ENCODE peak calls at places on chromosomes 2 and 18, in eight cellular contexts. One of them, this sample, is unnamed.

GRCh38 chr2:76491503-76491902 is 780.8 kb upstream of the GCFC2 start:
- DNase-seq in epithelial cell of esophagus: no peak
- DNase-seq in fibroblast of the aortic adventitia: no peak
- DNase-seq in choroid plexus epithelial cell: no peak
- DNase-seq in Calu3: no peak
- DNase-seq in astrocyte of the spinal cord: no peak
- DNase-seq in CD8-positive, alpha-beta T cell: no peak
- DNase-seq in pancreas: no peak
- DNase-seq in this sample: no peak

GRCh38 chr18:22223263-22223960 is 54.0 kb downstream of the GATA6 start:
- DNase-seq in epithelial cell of esophagus: peak
- DNase-seq in fibroblast of the aortic adventitia: peak
- DNase-seq in choroid plexus epithelial cell: peak
- DNase-seq in Calu3: peak
- DNase-seq in astrocyte of the spinal cord: peak
- DNase-seq in CD8-positive, alpha-beta T cell: no peak
- DNase-seq in pancreas: peak
- DNase-seq in this sample: no peak

GRCh38 chr18:54330768-54331548 is 26.7 kb downstream of the STARD6 start:
- DNase-seq in epithelial cell of esophagus: no peak
- DNase-seq in fibroblast of the aortic adventitia: no peak
- DNase-seq in choroid plexus epithelial cell: peak
- DNase-seq in Calu3: no peak
- DNase-seq in astrocyte of the spinal cord: no peak
- DNase-seq in CD8-positive, alpha-beta T cell: no peak
- DNase-seq in pancreas: no peak
- DNase-seq in this sample: no peak

GRCh38 chr2:215311625-215312394 is at the start of gene ATIC:
- DNase-seq in epithelial cell of esophagus: peak
- DNase-seq in fibroblast of the aortic adventitia: peak
- DNase-seq in choroid plexus epithelial cell: peak
- DNase-seq in Calu3: peak
- DNase-seq in astrocyte of the spinal cord: peak
- DNase-seq in CD8-positive, alpha-beta T cell: peak
- DNase-seq in pancreas: peak
- DNase-seq in this sample: peak

GRCh38 chr18:77038182-77038581 is 94.4 kb downstream of the MBP start:
- DNase-seq in epithelial cell of esophagus: no peak
- DNase-seq in fibroblast of the aortic adventitia: no peak
- DNase-seq in choroid plexus epithelial cell: no peak
- DNase-seq in Calu3: no peak
- DNase-seq in astrocyte of the spinal cord: no peak
- DNase-seq in CD8-positive, alpha-beta T cell: no peak
- DNase-seq in pancreas: no peak
- DNase-seq in this sample: no peak

GRCh38 chr18:46577546-46577945 is 79.5 kb downstream of the LOXHD1 start:
- DNase-seq in epithelial cell of esophagus: no peak
- DNase-seq in fibroblast of the aortic adventitia: no peak
- DNase-seq in choroid plexus epithelial cell: no peak
- DNase-seq in Calu3: no peak
- DNase-seq in astrocyte of the spinal cord: no peak
- DNase-seq in CD8-positive, alpha-beta T cell: no peak
- DNase-seq in pancreas: no peak
- DNase-seq in this sample: no peak

GRCh38 chr18:63553117-63553516 is 10.9 kb downstream of the SERPINB12 start:
- DNase-seq in epithelial cell of esophagus: peak
- DNase-seq in fibroblast of the aortic adventitia: peak
- DNase-seq in choroid plexus epithelial cell: peak
- DNase-seq in Calu3: peak
- DNase-seq in astrocyte of the spinal cord: peak
- DNase-seq in CD8-positive, alpha-beta T cell: no peak
- DNase-seq in pancreas: no peak
- DNase-seq in this sample: no peak

GRCh38 chr18:25921677-25922421 is 168.6 kb downstream of the SS18 start:
- DNase-seq in epithelial cell of esophagus: peak
- DNase-seq in fibroblast of the aortic adventitia: peak
- DNase-seq in choroid plexus epithelial cell: peak
- DNase-seq in Calu3: peak
- DNase-seq in astrocyte of the spinal cord: no peak
- DNase-seq in CD8-positive, alpha-beta T cell: no peak
- DNase-seq in pancreas: peak
- DNase-seq in this sample: no peak

GRCh38 chr2:145431181-145431951 is 911.4 kb upstream of the ZEB2 start:
- DNase-seq in epithelial cell of esophagus: peak
- DNase-seq in fibroblast of the aortic adventitia: peak
- DNase-seq in choroid plexus epithelial cell: no peak
- DNase-seq in Calu3: peak
- DNase-seq in astrocyte of the spinal cord: no peak
- DNase-seq in CD8-positive, alpha-beta T cell: no peak
- DNase-seq in pancreas: peak
- DNase-seq in this sample: no peak

GRCh38 chr2:104849618-104850097 is 4.3 kb upstream of the POU3F3 start:
- DNase-seq in epithelial cell of esophagus: peak
- DNase-seq in fibroblast of the aortic adventitia: peak
- DNase-seq in choroid plexus epithelial cell: peak
- DNase-seq in Calu3: peak
- DNase-seq in astrocyte of the spinal cord: peak
- DNase-seq in CD8-positive, alpha-beta T cell: no peak
- DNase-seq in pancreas: peak
- DNase-seq in this sample: peak

GRCh38 chr2:7190587-7191320 is 273.5 kb downstream of the RNF144A start:
- DNase-seq in epithelial cell of esophagus: no peak
- DNase-seq in fibroblast of the aortic adventitia: no peak
- DNase-seq in choroid plexus epithelial cell: peak
- DNase-seq in Calu3: no peak
- DNase-seq in astrocyte of the spinal cord: peak
- DNase-seq in CD8-positive, alpha-beta T cell: no peak
- DNase-seq in pancreas: no peak
- DNase-seq in this sample: no peak

GRCh38 chr2:70931376-70932000 is 4.2 kb upstream of the ATP6V1B1 start:
- DNase-seq in epithelial cell of esophagus: no peak
- DNase-seq in fibroblast of the aortic adventitia: no peak
- DNase-seq in choroid plexus epithelial cell: no peak
- DNase-seq in Calu3: no peak
- DNase-seq in astrocyte of the spinal cord: no peak
- DNase-seq in CD8-positive, alpha-beta T cell: no peak
- DNase-seq in pancreas: no peak
- DNase-seq in this sample: peak
- TF ChIP-seq CTCF in epithelial cell of esophagus: no peak
- TF ChIP-seq CTCF in fibroblast of the aortic adventitia: no peak
- TF ChIP-seq CTCF in choroid plexus epithelial cell: no peak
- TF ChIP-seq CTCF in Calu3: no peak
- TF ChIP-seq CTCF in astrocyte of the spinal cord: no peak
- TF ChIP-seq CTCF in CD8-positive, alpha-beta T cell: no peak
- TF ChIP-seq CTCF in pancreas: no peak
- TF ChIP-seq CTCF in this sample: no peak

GRCh38 chr2:204051476-204051875 is 114.9 kb downstream of the ICOS start:
- DNase-seq in epithelial cell of esophagus: peak
- DNase-seq in fibroblast of the aortic adventitia: no peak
- DNase-seq in choroid plexus epithelial cell: peak
- DNase-seq in Calu3: no peak
- DNase-seq in astrocyte of the spinal cord: no peak
- DNase-seq in CD8-positive, alpha-beta T cell: no peak
- DNase-seq in pancreas: no peak
- DNase-seq in this sample: no peak
- TF ChIP-seq CTCF in epithelial cell of esophagus: no peak
- TF ChIP-seq CTCF in fibroblast of the aortic adventitia: no peak
- TF ChIP-seq CTCF in choroid plexus epithelial cell: peak
- TF ChIP-seq CTCF in Calu3: no peak
- TF ChIP-seq CTCF in astrocyte of the spinal cord: peak
- TF ChIP-seq CTCF in CD8-positive, alpha-beta T cell: peak
- TF ChIP-seq CTCF in pancreas: no peak
- TF ChIP-seq CTCF in this sample: no peak

GRCh38 chr2:158457092-158457825 is 507 bp downstream of the PKP4 start:
- DNase-seq in epithelial cell of esophagus: peak
- DNase-seq in fibroblast of the aortic adventitia: peak
- DNase-seq in choroid plexus epithelial cell: peak
- DNase-seq in Calu3: peak
- DNase-seq in astrocyte of the spinal cord: peak
- DNase-seq in CD8-positive, alpha-beta T cell: peak
- DNase-seq in pancreas: peak
- DNase-seq in this sample: peak
- TF ChIP-seq CTCF in epithelial cell of esophagus: no peak
- TF ChIP-seq CTCF in fibroblast of the aortic adventitia: peak
- TF ChIP-seq CTCF in choroid plexus epithelial cell: no peak
- TF ChIP-seq CTCF in Calu3: no peak
- TF ChIP-seq CTCF in astrocyte of the spinal cord: peak
- TF ChIP-seq CTCF in CD8-positive, alpha-beta T cell: no peak
- TF ChIP-seq CTCF in pancreas: no peak
- TF ChIP-seq CTCF in this sample: no peak

GRCh38 chr18:58661423-58661822 is 9.8 kb upstream of the MALT1 start:
- DNase-seq in epithelial cell of esophagus: peak
- DNase-seq in fibroblast of the aortic adventitia: peak
- DNase-seq in choroid plexus epithelial cell: peak
- DNase-seq in Calu3: no peak
- DNase-seq in astrocyte of the spinal cord: peak
- DNase-seq in CD8-positive, alpha-beta T cell: no peak
- DNase-seq in pancreas: no peak
- DNase-seq in this sample: no peak
- TF ChIP-seq CTCF in epithelial cell of esophagus: peak
- TF ChIP-seq CTCF in fibroblast of the aortic adventitia: peak
- TF ChIP-seq CTCF in choroid plexus epithelial cell: peak
- TF ChIP-seq CTCF in Calu3: no peak
- TF ChIP-seq CTCF in astrocyte of the spinal cord: peak
- TF ChIP-seq CTCF in CD8-positive, alpha-beta T cell: no peak
- TF ChIP-seq CTCF in pancreas: no peak
- TF ChIP-seq CTCF in this sample: no peak

GRCh38 chr18:8367217-8367988 is 241.8 kb upstream of the RAB12 start:
- DNase-seq in epithelial cell of esophagus: peak
- DNase-seq in fibroblast of the aortic adventitia: no peak
- DNase-seq in choroid plexus epithelial cell: peak
- DNase-seq in Calu3: peak
- DNase-seq in astrocyte of the spinal cord: peak
- DNase-seq in CD8-positive, alpha-beta T cell: no peak
- DNase-seq in pancreas: peak
- DNase-seq in this sample: peak
- TF ChIP-seq CTCF in epithelial cell of esophagus: peak
- TF ChIP-seq CTCF in fibroblast of the aortic adventitia: peak
- TF ChIP-seq CTCF in choroid plexus epithelial cell: peak
- TF ChIP-seq CTCF in Calu3: peak
- TF ChIP-seq CTCF in astrocyte of the spinal cord: peak
- TF ChIP-seq CTCF in CD8-positive, alpha-beta T cell: no peak
- TF ChIP-seq CTCF in pancreas: peak
- TF ChIP-seq CTCF in this sample: peak

GRCh38 chr2:78676921-78677696 is 348.4 kb upstream of the REG3G start:
- DNase-seq in epithelial cell of esophagus: no peak
- DNase-seq in fibroblast of the aortic adventitia: no peak
- DNase-seq in choroid plexus epithelial cell: peak
- DNase-seq in Calu3: no peak
- DNase-seq in astrocyte of the spinal cord: no peak
- DNase-seq in CD8-positive, alpha-beta T cell: no peak
- DNase-seq in pancreas: no peak
- DNase-seq in this sample: no peak
- TF ChIP-seq CTCF in epithelial cell of esophagus: no peak
- TF ChIP-seq CTCF in fibroblast of the aortic adventitia: no peak
- TF ChIP-seq CTCF in choroid plexus epithelial cell: no peak
- TF ChIP-seq CTCF in Calu3: no peak
- TF ChIP-seq CTCF in astrocyte of the spinal cord: no peak
- TF ChIP-seq CTCF in CD8-positive, alpha-beta T cell: no peak
- TF ChIP-seq CTCF in pancreas: no peak
- TF ChIP-seq CTCF in this sample: no peak